ENCODE peak calls at places on chromosomes 2 and 18, in six cellular contexts. A is AG04450; Q is heart right ventricle; X is PC-9; Z is CD8-positive, alpha-beta memory T cell; N is gastrocnemius medialis. M is an unnamed sample.

GRCh38 chr18:8948471-8949149 is 153.9 kb upstream of the NDUFV2 start:
- DNase-seq in Q (no peak), X (peak; percentile 80), N (no peak), Z (no peak), A (peak; percentile 80), M (no peak)

GRCh38 chr2:71830497-71831207 is 317.0 kb downstream of the CYP26B1 start:
- DNase-seq in X (no peak), A (no peak), Q (no peak), N (no peak), Z (no peak), M (no peak)

GRCh38 chr2:141911485-141912066 is 219.2 kb downstream of the LRP1B start:
- DNase-seq in N (no peak), A (no peak), X (no peak), Q (no peak), Z (no peak), M (no peak)

GRCh38 chr2:63059434-63060078 is 8.9 kb downstream of the OTX1 start:
- DNase-seq in Z (no peak), N (no peak), Q (no peak), X (no peak), A (no peak), M (no peak)

GRCh38 chr2:65300134-65300771 is 72.6 kb downstream of the ACTR2 start:
- DNase-seq in A (no peak), Q (peak; percentile 72), Z (no peak), X (no peak), N (peak; percentile 87), M (peak; percentile 27)

GRCh38 chr2:144774786-144775185 is 254.9 kb upstream of the ZEB2 start:
- DNase-seq in Q (no peak), N (no peak), X (no peak), Z (no peak), A (no peak), M (no peak)

GRCh38 chr18:11005528-11005927 is 143.8 kb downstream of the PIEZO2 start:
- DNase-seq in N (no peak), Z (no peak), A (peak; percentile 90), X (no peak), Q (no peak), M (no peak)

GRCh38 chr18:79694895-79695213 is 15.3 kb downstream of the CTDP1 start:
- DNase-seq in A (no peak), Z (no peak), X (no peak), Q (no peak), N (no peak), M (no peak)

GRCh38 chr18:46224181-46224775 is 120.1 kb downstream of the HAUS1 start:
- DNase-seq in N (no peak), X (peak; percentile 42), Z (no peak), Q (no peak), A (no peak), M (no peak)

GRCh38 chr2:47715552-47715951 is 67.4 kb upstream of the MSH6 start:
- DNase-seq in Z (no peak), Q (no peak), X (no peak), N (no peak), A (no peak), M (no peak)

GRCh38 chr2:26086155-26086634 is 52.3 kb downstream of the RAB10 start:
- DNase-seq in A (peak; percentile 32), N (no peak), Z (no peak), X (no peak), Q (no peak), M (no peak)

GRCh38 chr2:124034265-124034664 is 9.2 kb downstream of the CNTNAP5 start:
- DNase-seq in Q (no peak), X (no peak), Z (no peak), A (no peak), N (no peak), M (no peak)

GRCh38 chr2:240449764-240450531 is 14.5 kb downstream of the GPC1 start:
- DNase-seq in Z (no peak), Q (no peak), X (no peak), N (no peak), A (no peak), M (no peak)

GRCh38 chr2:188676012-188676405 is 298.2 kb upstream of the COL3A1 start:
- DNase-seq in A (no peak), Q (no peak), Z (no peak), N (no peak), X (no peak), M (no peak)

GRCh38 chr2:122643725-122644329 is 888.4 kb downstream of the TSN start:
- DNase-seq in A (no peak), Q (peak; percentile 13), Z (no peak), X (peak; percentile 66), N (no peak), M (no peak)

GRCh38 chr2:98463988-98464771 is 19.5 kb downstream of the INPP4A start:
- DNase-seq in X (no peak), Z (no peak), N (no peak), Q (no peak), A (no peak), M (no peak)

GRCh38 chr2:43605079-43605655 is 9.3 kb upstream of the THADA start:
- DNase-seq in N (no peak), A (no peak), Q (no peak), Z (no peak), X (peak; percentile 53), M (no peak)

GRCh38 chr2:224038049-224038829 is 847 bp downstream of the SERPINE2 start:
- DNase-seq in Q (no peak), N (no peak), Z (no peak), A (no peak), X (peak; percentile 61), M (no peak)

GRCh38 chr2:83142934-83143333 is 1316.1 kb downstream of the SUCLG1 start:
- DNase-seq in Z (no peak), Q (no peak), X (no peak), N (no peak), A (no peak), M (no peak)

GRCh38 chr18:49934457-49934856 is 121.1 kb upstream of the ACAA2 start:
- DNase-seq in N (no peak), A (no peak), Q (no peak), X (no peak), Z (no peak), M (no peak)

GRCh38 chr18:63138469-63139340 is 180.9 kb downstream of the BCL2 start:
- DNase-seq in Z (no peak), A (no peak), Q (peak; percentile 39), N (no peak), X (no peak), M (no peak)

GRCh38 chr2:231992888-231993287 is 31.4 kb downstream of the DIS3L2 start:
- DNase-seq in N (no peak), Z (no peak), A (no peak), Q (no peak), X (no peak), M (no peak)

GRCh38 chr18:2325308-2325849 is 245.9 kb downstream of the METTL4 start:
- DNase-seq in X (no peak), A (no peak), Z (no peak), Q (no peak), N (no peak), M (no peak)

GRCh38 chr18:23229472-23229871 is 94.2 kb downstream of the CABLES1 start:
- DNase-seq in N (no peak), Q (no peak), A (no peak), X (no peak), Z (no peak), M (no peak)

GRCh38 chr2:201795608-201796477 is 10.5 kb upstream of the CDK15 start:
- DNase-seq in X (no peak), A (no peak), N (no peak), Q (peak; percentile 4), Z (no peak), M (no peak)

GRCh38 chr2:69753659-69754350 is 11.9 kb downstream of the ANXA4 start:
- DNase-seq in A (no peak), X (no peak), Q (no peak), Z (no peak), N (no peak), M (no peak)
- H3K27ac ChIP-seq in A (no peak overlapping the region), X (no peak overlapping the region), Q (no peak overlapping the region), Z (no peak overlapping the region), N (peak overlapping the region; percentile 2), M (peak overlapping the region; percentile 52)

GRCh38 chr2:4938246-4938645 is 753.9 kb upstream of the SOX11 start:
- DNase-seq in N (no peak), Q (no peak), Z (no peak), A (no peak), X (no peak), M (no peak)

DNA sequence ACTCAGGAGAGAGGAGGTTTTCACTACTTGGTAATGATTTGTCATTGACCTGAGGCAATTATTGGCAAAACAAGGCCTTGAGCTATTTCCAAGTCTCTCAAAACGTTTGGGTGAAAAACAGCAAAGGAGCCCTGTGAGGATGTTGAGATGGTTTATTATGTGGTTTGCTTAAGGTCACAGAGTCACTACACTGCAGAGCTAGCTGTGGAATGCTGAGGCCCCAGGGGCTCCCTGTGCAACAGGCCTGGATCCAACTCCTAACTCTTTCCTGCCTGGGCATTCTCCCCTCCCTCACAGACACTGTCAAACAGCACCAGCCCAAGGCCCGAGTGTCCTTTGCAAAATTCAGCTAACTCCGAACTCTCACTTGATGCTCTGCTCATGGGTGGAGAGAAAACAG is 754.6 kb upstream of the SOX11 start:
- DNase-seq in Q (no peak), X (no peak), A (no peak), N (no peak), Z (no peak), M (no peak)
- H3K27ac ChIP-seq in Q (no peak overlapping the region), X (no peak overlapping the region), A (no peak overlapping the region), N (no peak overlapping the region), Z (no peak overlapping the region), M (no peak overlapping the region)

DNA sequence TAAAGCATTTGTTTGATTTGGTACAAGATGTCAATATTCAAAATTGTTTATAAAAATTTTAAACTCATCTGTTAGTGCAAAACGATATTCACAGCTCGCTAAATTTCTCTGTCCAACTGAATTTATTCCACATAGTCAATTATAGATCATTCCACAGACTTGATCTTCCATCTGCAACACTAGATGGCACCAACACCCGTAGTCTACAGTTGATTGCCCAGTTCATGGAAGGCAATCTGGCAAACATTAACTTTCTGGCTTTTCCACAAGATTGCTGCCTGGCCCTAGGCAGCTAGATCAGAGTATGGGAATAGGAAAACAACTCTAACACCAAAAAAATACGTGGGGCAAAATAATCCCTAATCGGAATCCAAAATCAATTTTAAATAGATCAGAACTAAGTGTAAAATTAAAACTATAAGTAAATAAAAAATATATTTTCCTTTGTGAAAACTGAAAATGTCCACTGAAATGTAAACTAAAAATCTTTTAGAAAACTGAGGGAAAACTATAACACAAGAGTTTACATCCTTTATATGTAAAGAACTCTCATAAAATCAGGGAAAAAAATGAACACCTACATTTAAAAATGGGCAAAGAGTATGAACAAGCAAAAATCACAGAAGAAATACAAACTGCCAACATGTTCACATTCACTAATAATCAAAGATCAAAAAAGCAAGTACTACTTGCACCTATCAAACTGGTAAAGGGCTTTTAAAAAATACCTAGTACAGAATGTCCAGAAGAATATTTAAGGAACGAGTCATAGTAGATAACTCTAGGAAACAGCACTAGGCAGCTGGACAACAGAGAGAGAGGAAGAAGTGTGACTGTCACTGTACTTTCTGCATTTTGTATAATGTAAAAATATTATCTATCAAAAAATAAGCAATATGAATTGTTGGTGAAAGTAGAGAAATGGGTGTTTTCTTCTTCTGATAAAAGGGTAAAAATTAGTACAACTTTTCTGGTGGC is 35.0 kb downstream of the RTN4 start:
- DNase-seq in A (peak; percentile 21), X (peak; percentile 76), Z (no peak), Q (peak; percentile 48), N (peak; percentile 41), M (peak; percentile 71)
- H3K27ac ChIP-seq in A (no peak overlapping the region), X (peak overlapping the region; percentile 35), Z (no peak overlapping the region), Q (no peak overlapping the region), N (peak overlapping the region; percentile 89), M (no peak overlapping the region)

DNA sequence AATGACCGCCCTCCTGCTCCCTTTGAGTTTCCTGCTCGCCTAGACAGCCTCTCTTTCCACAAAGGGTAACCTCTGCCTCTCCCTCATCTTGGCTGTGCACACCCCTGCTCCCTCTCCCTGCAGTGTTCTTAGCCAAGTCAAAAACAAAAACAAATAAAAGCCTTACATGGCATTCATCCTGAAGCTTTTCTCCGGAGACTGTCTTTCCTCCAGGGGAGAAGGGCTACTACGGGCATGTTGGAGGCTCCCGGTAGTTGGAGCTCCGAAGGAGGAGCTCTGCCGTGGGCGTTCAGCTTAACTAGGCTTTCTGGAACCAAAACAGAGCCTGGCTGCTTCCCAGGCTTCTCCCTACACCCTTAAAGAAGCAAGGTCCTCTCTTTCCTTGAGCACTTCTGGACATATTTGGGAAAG is 104.2 kb downstream of the TPGS2 start:
- DNase-seq in A (no peak), X (no peak), N (no peak), Q (no peak), Z (no peak), M (peak; percentile 75)
- H3K27ac ChIP-seq in A (peak overlapping the region; percentile 52), X (no peak overlapping the region), N (no peak overlapping the region), Q (no peak overlapping the region), Z (no peak overlapping the region), M (peak overlapping the region; percentile 55)